ENCODE peak calls at places on chromosome 1, in seven cellular contexts. E is SJSA1, C is aorta, K is tibial nerve, M is GM12892, O is AG08396, L is SW480. U is an unnamed sample.

GRCh38 chr1:231639819-231640218 is 13.2 kb downstream of the DISC1 start:
- DNase-seq in C (no peak), K (no peak), M (no peak), E (no peak), O (no peak), L (no peak), U (no peak)

GRCh38 chr1:212455406-212456165 is 22.9 kb downstream of the NENF start:
- DNase-seq in C (peak), O (peak), K (peak), L (peak), E (peak), M (peak), U (peak)

GRCh38 chr1:115317101-115318012 is 20.7 kb downstream of the NGF start:
- DNase-seq in L (peak), M (no peak), C (no peak), O (no peak), K (no peak), E (no peak), U (no peak)

GRCh38 chr1:64934115-64934880 is 32.1 kb downstream of the JAK1 start:
- DNase-seq in K (no peak), O (peak), E (peak), L (no peak), M (no peak), C (no peak), U (no peak)

GRCh38 chr1:115052454-115053083 is 22.9 kb downstream of the TSHB start:
- DNase-seq in E (peak), M (no peak), L (peak), O (peak), K (no peak), C (no peak), U (peak)

GRCh38 chr1:228340686-228341449 is 65.8 kb downstream of the TRIM11 start:
- DNase-seq in E (no peak), M (no peak), C (peak), O (no peak), L (peak), K (peak), U (no peak)

GRCh38 chr1:74641876-74642275 is 31.7 kb downstream of the ERICH3 start:
- DNase-seq in C (no peak), K (no peak), L (peak), E (no peak), O (no peak), M (no peak), U (no peak)

GRCh38 chr1:185154912-185155513 is 1.7 kb downstream of the TRMT1L start:
- DNase-seq in L (no peak), M (no peak), K (no peak), O (no peak), E (no peak), C (no peak), U (no peak)

GRCh38 chr1:154327466-154328317 is 2.4 kb downstream of the ATP8B2 start:
- DNase-seq in K (no peak), L (no peak), M (no peak), E (no peak), O (no peak), C (no peak), U (no peak)

U was measured in GM12891.